ENCODE peak calls at places on chromosome 7, in ten cellular contexts. One of them, this sample, is unnamed.
A peak's percentile ranks its signal among the peaks of the same experiment; 100 is the strongest.

GRCh38 chr7:36303202-36304098 is 86.2 kb upstream of the ANLN start:
- DNase-seq in sigmoid colon: peak; percentile 92
- DNase-seq in fibroblast of lung: peak; percentile 97
- DNase-seq in PC-9: peak; percentile 100
- DNase-seq in lower lobe of right lung: peak; percentile 85
- DNase-seq in A549: peak; percentile 66
- DNase-seq in esophagus muscularis mucosa: no peak
- DNase-seq in RWPE2: peak; percentile 38
- DNase-seq in tibial nerve: peak; percentile 73
- DNase-seq in adrenal gland: peak; percentile 92
- DNase-seq in this sample: no peak

GRCh38 chr7:7779888-7780287 is 61.5 kb upstream of the RPA3 start:
- DNase-seq in sigmoid colon: no peak
- DNase-seq in fibroblast of lung: no peak
- DNase-seq in PC-9: no peak
- DNase-seq in lower lobe of right lung: no peak
- DNase-seq in A549: no peak
- DNase-seq in esophagus muscularis mucosa: no peak
- DNase-seq in RWPE2: no peak
- DNase-seq in tibial nerve: no peak
- DNase-seq in adrenal gland: no peak
- DNase-seq in this sample: no peak

GRCh38 chr7:150388709-150389531 is 9.8 kb downstream of the ZNF775 start:
- DNase-seq in sigmoid colon: peak; percentile 95
- DNase-seq in fibroblast of lung: peak; percentile 89
- DNase-seq in PC-9: no peak
- DNase-seq in lower lobe of right lung: peak; percentile 87
- DNase-seq in A549: no peak
- DNase-seq in esophagus muscularis mucosa: no peak
- DNase-seq in RWPE2: no peak
- DNase-seq in tibial nerve: no peak
- DNase-seq in adrenal gland: peak; percentile 91
- DNase-seq in this sample: peak; percentile 4

GRCh38 chr7:137755846-137756685 is 90.7 kb downstream of the DGKI start:
- DNase-seq in sigmoid colon: no peak
- DNase-seq in fibroblast of lung: no peak
- DNase-seq in PC-9: no peak
- DNase-seq in lower lobe of right lung: no peak
- DNase-seq in A549: no peak
- DNase-seq in esophagus muscularis mucosa: no peak
- DNase-seq in RWPE2: no peak
- DNase-seq in tibial nerve: no peak
- DNase-seq in adrenal gland: no peak
- DNase-seq in this sample: no peak

GRCh38 chr7:148624735-148625134 is 34.2 kb downstream of the C7orf33 start:
- DNase-seq in sigmoid colon: no peak
- DNase-seq in fibroblast of lung: no peak
- DNase-seq in PC-9: no peak
- DNase-seq in lower lobe of right lung: no peak
- DNase-seq in A549: no peak
- DNase-seq in esophagus muscularis mucosa: no peak
- DNase-seq in RWPE2: no peak
- DNase-seq in tibial nerve: no peak
- DNase-seq in adrenal gland: no peak
- DNase-seq in this sample: no peak

GRCh38 chr7:34845666-34846361 is 187.8 kb downstream of the NPSR1 start:
- DNase-seq in sigmoid colon: no peak
- DNase-seq in fibroblast of lung: peak; percentile 2
- DNase-seq in PC-9: no peak
- DNase-seq in lower lobe of right lung: no peak
- DNase-seq in A549: no peak
- DNase-seq in esophagus muscularis mucosa: peak; percentile 31
- DNase-seq in RWPE2: no peak
- DNase-seq in tibial nerve: no peak
- DNase-seq in adrenal gland: no peak
- DNase-seq in this sample: no peak

GRCh38 chr7:73978681-73979563 is 49.1 kb upstream of the ELN start:
- DNase-seq in sigmoid colon: peak; percentile 64
- DNase-seq in fibroblast of lung: peak; percentile 54
- DNase-seq in PC-9: peak; percentile 90
- DNase-seq in lower lobe of right lung: peak; percentile 82
- DNase-seq in A549: peak; percentile 90
- DNase-seq in esophagus muscularis mucosa: peak; percentile 88
- DNase-seq in RWPE2: no peak
- DNase-seq in tibial nerve: peak; percentile 35
- DNase-seq in adrenal gland: no peak
- DNase-seq in this sample: no peak

GRCh38 chr7:150755473-150756099 is 18.4 kb downstream of the GIMAP5 start:
- DNase-seq in sigmoid colon: no peak
- DNase-seq in fibroblast of lung: no peak
- DNase-seq in PC-9: no peak
- DNase-seq in lower lobe of right lung: no peak
- DNase-seq in A549: no peak
- DNase-seq in esophagus muscularis mucosa: no peak
- DNase-seq in RWPE2: no peak
- DNase-seq in tibial nerve: no peak
- DNase-seq in adrenal gland: no peak
- DNase-seq in this sample: no peak

GRCh38 chr7:80313067-80313626 is 178.5 kb downstream of the GNAI1 start:
- DNase-seq in sigmoid colon: no peak
- DNase-seq in fibroblast of lung: no peak
- DNase-seq in PC-9: no peak
- DNase-seq in lower lobe of right lung: no peak
- DNase-seq in A549: no peak
- DNase-seq in esophagus muscularis mucosa: no peak
- DNase-seq in RWPE2: no peak
- DNase-seq in tibial nerve: no peak
- DNase-seq in adrenal gland: no peak
- DNase-seq in this sample: no peak

GRCh38 chr7:21923663-21924062 is 22.0 kb downstream of the CDCA7L start:
- DNase-seq in sigmoid colon: no peak
- DNase-seq in fibroblast of lung: peak; percentile 42
- DNase-seq in PC-9: no peak
- DNase-seq in lower lobe of right lung: no peak
- DNase-seq in A549: no peak
- DNase-seq in esophagus muscularis mucosa: no peak
- DNase-seq in RWPE2: no peak
- DNase-seq in tibial nerve: no peak
- DNase-seq in adrenal gland: no peak
- DNase-seq in this sample: no peak

GRCh38 chr7:129774359-129774758 is 162.8 kb downstream of the NRF1 start:
- DNase-seq in sigmoid colon: no peak
- DNase-seq in fibroblast of lung: no peak
- DNase-seq in PC-9: no peak
- DNase-seq in lower lobe of right lung: no peak
- DNase-seq in A549: no peak
- DNase-seq in esophagus muscularis mucosa: no peak
- DNase-seq in RWPE2: peak; percentile 42
- DNase-seq in tibial nerve: no peak
- DNase-seq in adrenal gland: no peak
- DNase-seq in this sample: no peak

GRCh38 chr7:116426428-116427156 is 72.9 kb upstream of the CAV2 start:
- DNase-seq in sigmoid colon: no peak
- DNase-seq in fibroblast of lung: peak; percentile 71
- DNase-seq in PC-9: peak; percentile 91
- DNase-seq in lower lobe of right lung: no peak
- DNase-seq in A549: peak; percentile 57
- DNase-seq in esophagus muscularis mucosa: no peak
- DNase-seq in RWPE2: peak; percentile 60
- DNase-seq in tibial nerve: no peak
- DNase-seq in adrenal gland: peak; percentile 43
- DNase-seq in this sample: no peak

GRCh38 chr7:129085148-129085547 is 30.2 kb upstream of the TNPO3 start:
- DNase-seq in sigmoid colon: no peak
- DNase-seq in fibroblast of lung: no peak
- DNase-seq in PC-9: no peak
- DNase-seq in lower lobe of right lung: no peak
- DNase-seq in A549: no peak
- DNase-seq in esophagus muscularis mucosa: no peak
- DNase-seq in RWPE2: no peak
- DNase-seq in tibial nerve: no peak
- DNase-seq in adrenal gland: no peak
- DNase-seq in this sample: no peak

GRCh38 chr7:19108985-19109946 is 8.2 kb downstream of the TWIST1 start:
- DNase-seq in sigmoid colon: no peak
- DNase-seq in fibroblast of lung: no peak
- DNase-seq in PC-9: no peak
- DNase-seq in lower lobe of right lung: no peak
- DNase-seq in A549: no peak
- DNase-seq in esophagus muscularis mucosa: no peak
- DNase-seq in RWPE2: no peak
- DNase-seq in tibial nerve: no peak
- DNase-seq in adrenal gland: no peak
- DNase-seq in this sample: no peak

GRCh38 chr7:35555934-35556333 is 139.0 kb downstream of the HERPUD2 start:
- DNase-seq in sigmoid colon: no peak
- DNase-seq in fibroblast of lung: no peak
- DNase-seq in PC-9: peak; percentile 58
- DNase-seq in lower lobe of right lung: no peak
- DNase-seq in A549: no peak
- DNase-seq in esophagus muscularis mucosa: no peak
- DNase-seq in RWPE2: no peak
- DNase-seq in tibial nerve: no peak
- DNase-seq in adrenal gland: no peak
- DNase-seq in this sample: no peak

GRCh38 chr7:158166386-158167340 is 421.0 kb downstream of the PTPRN2 start:
- DNase-seq in sigmoid colon: no peak
- DNase-seq in fibroblast of lung: no peak
- DNase-seq in PC-9: no peak
- DNase-seq in lower lobe of right lung: no peak
- DNase-seq in A549: no peak
- DNase-seq in esophagus muscularis mucosa: no peak
- DNase-seq in RWPE2: no peak
- DNase-seq in tibial nerve: no peak
- DNase-seq in adrenal gland: no peak
- DNase-seq in this sample: no peak
- H3K9me3 ChIP-seq in sigmoid colon: no peaks in the 10 kb centered on the region
- H3K9me3 ChIP-seq in fibroblast of lung: no peaks in the 10 kb centered on the region
- H3K9me3 ChIP-seq in PC-9: no peaks in the 10 kb centered on the region
- H3K9me3 ChIP-seq in lower lobe of right lung: no peaks in the 10 kb centered on the region
- H3K9me3 ChIP-seq in A549: no peaks in the 10 kb centered on the region
- H3K9me3 ChIP-seq in esophagus muscularis mucosa: peaks cover 10% of the 10 kb centered on the region
- H3K9me3 ChIP-seq in RWPE2: peaks cover 1% of the 10 kb centered on the region
- H3K9me3 ChIP-seq in tibial nerve: peaks cover 35% of the 10 kb centered on the region
- H3K9me3 ChIP-seq in adrenal gland: no peaks in the 10 kb centered on the region
- H3K9me3 ChIP-seq in this sample: no peaks in the 10 kb centered on the region

GRCh38 chr7:27106906-27107250 is 4.4 kb upstream of the HOXA2 start:
- DNase-seq in sigmoid colon: no peak
- DNase-seq in fibroblast of lung: no peak
- DNase-seq in PC-9: no peak
- DNase-seq in lower lobe of right lung: no peak
- DNase-seq in A549: no peak
- DNase-seq in esophagus muscularis mucosa: no peak
- DNase-seq in RWPE2: no peak
- DNase-seq in tibial nerve: no peak
- DNase-seq in adrenal gland: no peak
- DNase-seq in this sample: no peak
- H3K9me3 ChIP-seq in sigmoid colon: no peaks in the 10 kb centered on the region
- H3K9me3 ChIP-seq in fibroblast of lung: no peaks in the 10 kb centered on the region
- H3K9me3 ChIP-seq in PC-9: no peaks in the 10 kb centered on the region
- H3K9me3 ChIP-seq in lower lobe of right lung: no peaks in the 10 kb centered on the region
- H3K9me3 ChIP-seq in A549: no peaks in the 10 kb centered on the region
- H3K9me3 ChIP-seq in esophagus muscularis mucosa: no peaks in the 10 kb centered on the region
- H3K9me3 ChIP-seq in RWPE2: no peaks in the 10 kb centered on the region
- H3K9me3 ChIP-seq in tibial nerve: no peaks in the 10 kb centered on the region
- H3K9me3 ChIP-seq in adrenal gland: no peaks in the 10 kb centered on the region
- H3K9me3 ChIP-seq in this sample: no peaks in the 10 kb centered on the region

GRCh38 chr7:99543081-99543671 is 8.7 kb downstream of the FAM200A start:
- DNase-seq in sigmoid colon: no peak
- DNase-seq in fibroblast of lung: no peak
- DNase-seq in PC-9: no peak
- DNase-seq in lower lobe of right lung: no peak
- DNase-seq in A549: no peak
- DNase-seq in esophagus muscularis mucosa: no peak
- DNase-seq in RWPE2: no peak
- DNase-seq in tibial nerve: no peak
- DNase-seq in adrenal gland: no peak
- DNase-seq in this sample: no peak

GRCh38 chr7:99540542-99540941 is 11.4 kb downstream of the FAM200A start:
- DNase-seq in sigmoid colon: no peak
- DNase-seq in fibroblast of lung: no peak
- DNase-seq in PC-9: no peak
- DNase-seq in lower lobe of right lung: no peak
- DNase-seq in A549: no peak
- DNase-seq in esophagus muscularis mucosa: no peak
- DNase-seq in RWPE2: no peak
- DNase-seq in tibial nerve: no peak
- DNase-seq in adrenal gland: no peak
- DNase-seq in this sample: no peak

GRCh38 chr7:99541212-99541611 is 10.7 kb downstream of the FAM200A start:
- DNase-seq in sigmoid colon: no peak
- DNase-seq in fibroblast of lung: no peak
- DNase-seq in PC-9: no peak
- DNase-seq in lower lobe of right lung: no peak
- DNase-seq in A549: no peak
- DNase-seq in esophagus muscularis mucosa: no peak
- DNase-seq in RWPE2: no peak
- DNase-seq in tibial nerve: no peak
- DNase-seq in adrenal gland: no peak
- DNase-seq in this sample: no peak

GRCh38 chr7:99535667-99536066 is 16.2 kb downstream of the FAM200A start:
- DNase-seq in sigmoid colon: no peak
- DNase-seq in fibroblast of lung: no peak
- DNase-seq in PC-9: no peak
- DNase-seq in lower lobe of right lung: no peak
- DNase-seq in A549: no peak
- DNase-seq in esophagus muscularis mucosa: no peak
- DNase-seq in RWPE2: no peak
- DNase-seq in tibial nerve: no peak
- DNase-seq in adrenal gland: no peak
- DNase-seq in this sample: no peak

GRCh38 chr7:99539213-99539811 is 12.6 kb downstream of the FAM200A start:
- DNase-seq in sigmoid colon: no peak
- DNase-seq in fibroblast of lung: no peak
- DNase-seq in PC-9: no peak
- DNase-seq in lower lobe of right lung: no peak
- DNase-seq in A549: no peak
- DNase-seq in esophagus muscularis mucosa: no peak
- DNase-seq in RWPE2: no peak
- DNase-seq in tibial nerve: no peak
- DNase-seq in adrenal gland: no peak
- DNase-seq in this sample: no peak
- H3K9me3 ChIP-seq in sigmoid colon: peaks cover 3% of the 10 kb centered on the region
- H3K9me3 ChIP-seq in fibroblast of lung: no peaks in the 10 kb centered on the region
- H3K9me3 ChIP-seq in PC-9: peaks cover 12% of the 10 kb centered on the region
- H3K9me3 ChIP-seq in lower lobe of right lung: peaks cover 35% of the 10 kb centered on the region
- H3K9me3 ChIP-seq in A549: peaks cover 99% of the 10 kb centered on the region
- H3K9me3 ChIP-seq in esophagus muscularis mucosa: peaks cover 36% of the 10 kb centered on the region
- H3K9me3 ChIP-seq in RWPE2: peaks cover 16% of the 10 kb centered on the region
- H3K9me3 ChIP-seq in tibial nerve: peaks cover 98% of the 10 kb centered on the region
- H3K9me3 ChIP-seq in adrenal gland: no peaks in the 10 kb centered on the region
- H3K9me3 ChIP-seq in this sample: peaks cover 3% of the 10 kb centered on the region

GRCh38 chr7:64990216-64990615 is 620 bp downstream of the ZNF117 start:
- DNase-seq in sigmoid colon: no peak
- DNase-seq in fibroblast of lung: no peak
- DNase-seq in PC-9: no peak
- DNase-seq in lower lobe of right lung: no peak
- DNase-seq in A549: no peak
- DNase-seq in esophagus muscularis mucosa: no peak
- DNase-seq in RWPE2: no peak
- DNase-seq in tibial nerve: no peak
- DNase-seq in adrenal gland: no peak
- DNase-seq in this sample: no peak
- H3K9me3 ChIP-seq in sigmoid colon: no peaks in the 10 kb centered on the region
- H3K9me3 ChIP-seq in fibroblast of lung: no peaks in the 10 kb centered on the region
- H3K9me3 ChIP-seq in PC-9: peaks cover 37% of the 10 kb centered on the region
- H3K9me3 ChIP-seq in lower lobe of right lung: peaks cover 48% of the 10 kb centered on the region
- H3K9me3 ChIP-seq in A549: peaks cover 60% of the 10 kb centered on the region
- H3K9me3 ChIP-seq in esophagus muscularis mucosa: peaks cover 16% of the 10 kb centered on the region
- H3K9me3 ChIP-seq in RWPE2: peaks cover 7% of the 10 kb centered on the region
- H3K9me3 ChIP-seq in tibial nerve: peaks cover 63% of the 10 kb centered on the region
- H3K9me3 ChIP-seq in adrenal gland: no peaks in the 10 kb centered on the region
- H3K9me3 ChIP-seq in this sample: peaks cover 8% of the 10 kb centered on the region